ENCODE peak calls at places on chromosomes 4 and X, in eight cellular contexts. E is skeletal muscle cell; W is CD8-positive, alpha-beta memory T cell; C is stimulated activated CD4-positive, alpha-beta T cell treated with anti-CD3 and anti-CD28 coated beads, Interleukin-4, amount 100 ng/mL, for 4 hours; X is T-helper 2 cell; U is iris pigment epithelial cell; D is HEK293T; P is HuH-7. Z is an unnamed sample.
A peak's percentile ranks its signal among the peaks of the same experiment; 100 is the strongest.

GRCh38 chr4:5635826-5636196 is 72.5 kb downstream of the EVC2 start:
- DNase-seq in U (peak; percentile 89), X (peak; percentile 23), P (no peak), W (no peak), C (no peak), D (no peak), E (no peak), Z (no peak)

GRCh38 chr4:125115941-125116340 is 198.8 kb upstream of the FAT4 start:
- DNase-seq in U (peak; percentile 90), P (no peak), C (no peak), D (no peak), W (no peak), X (no peak), E (no peak), Z (no peak)

GRCh38 chrX:15607067-15607466 is 6.3 kb upstream of the ACE2 start:
- DNase-seq in D (no peak), X (no peak), C (no peak), U (no peak), E (no peak), W (no peak), P (no peak), Z (no peak)

GRCh38 chr4:119025440-119025839 is 110.2 kb upstream of the MYOZ2 start:
- DNase-seq in E (no peak), W (no peak), P (no peak), D (no peak), U (peak; percentile 82), X (no peak), C (no peak), Z (peak; percentile 82)

GRCh38 chr4:76585897-76586360 is 150.9 kb downstream of the SHROOM3 start:
- DNase-seq in P (no peak), W (peak; percentile 1), X (peak; percentile 16), C (peak; percentile 1), D (peak; percentile 65), U (peak; percentile 68), E (no peak), Z (peak; percentile 95)

GRCh38 chr4:61507091-61507490 is 307.0 kb downstream of the ADGRL3 start:
- DNase-seq in C (no peak), W (no peak), X (no peak), U (no peak), P (no peak), E (no peak), D (no peak), Z (no peak)

GRCh38 chr4:5474756-5475155 is 233.6 kb downstream of the EVC2 start:
- DNase-seq in D (no peak), U (peak; percentile 95), C (no peak), E (no peak), W (no peak), P (no peak), X (no peak), Z (no peak)

GRCh38 chr4:110619001-110619350 is 3.9 kb downstream of the PITX2 start:
- DNase-seq in W (no peak), E (no peak), C (no peak), U (no peak), P (no peak), D (no peak), X (no peak), Z (no peak)

GRCh38 chr4:62913065-62913464 is 1496.2 kb downstream of the TECRL start:
- DNase-seq in E (no peak), X (no peak), P (no peak), U (no peak), W (no peak), D (no peak), C (no peak), Z (no peak)

GRCh38 chr4:71230258-71230594 is 108.6 kb upstream of the SLC4A4 start:
- DNase-seq in W (no peak), U (no peak), P (no peak), E (no peak), D (no peak), X (no peak), C (no peak), Z (no peak)

GRCh38 chrX:140318306-140318705 is 186.6 kb downstream of the SOX3 start:
- DNase-seq in P (no peak), E (no peak), U (peak; percentile 6), X (no peak), D (no peak), C (no peak), W (no peak), Z (no peak)

GRCh38 chrX:136480383-136480782 is 7.4 kb upstream of the BRS3 start:
- DNase-seq in E (no peak), X (no peak), C (no peak), U (no peak), D (peak; percentile 28), P (no peak), W (no peak), Z (no peak)

GRCh38 chrX:44971674-44972073 is 98.7 kb downstream of the KDM6A start:
- DNase-seq in U (no peak), P (peak; percentile 0), D (no peak), C (no peak), X (no peak), W (no peak), E (no peak), Z (no peak)

GRCh38 chr4:28277931-28278330 is 1417.3 kb downstream of the STIM2 start:
- DNase-seq in X (no peak), P (no peak), U (peak; percentile 36), C (no peak), E (no peak), D (no peak), W (no peak), Z (no peak)

GRCh38 chr4:73194064-73194463 is 64.5 kb downstream of the ANKRD17 start:
- DNase-seq in E (no peak), W (no peak), D (no peak), U (no peak), P (no peak), X (no peak), C (no peak), Z (no peak)

GRCh38 chr4:184310171-184310567 is 92.5 kb upstream of the ENPP6 start:
- DNase-seq in X (peak; percentile 90), D (no peak), E (no peak), P (no peak), W (no peak), U (no peak), C (peak; percentile 20), Z (no peak)

GRCh38 chr4:117085185-117085701 is at the start of gene TRAM1L1:
- DNase-seq in E (peak; percentile 23), D (peak; percentile 84), C (no peak), U (peak; percentile 61), P (peak; percentile 62), X (peak; percentile 55), W (no peak), Z (peak; percentile 78)

GRCh38 chr4:68110441-68110840 is 19.2 kb downstream of the TMPRSS11F start:
- DNase-seq in C (no peak), X (no peak), D (no peak), P (no peak), U (no peak), E (no peak), W (no peak), Z (no peak)

GRCh38 chrX:119726900-119727555 is 31.4 kb upstream of the SOWAHD start:
- DNase-seq in P (no peak), E (no peak), C (no peak), D (no peak), W (peak; percentile 51), U (peak; percentile 20), X (peak; percentile 85), Z (no peak)

GRCh38 chr4:147976341-147976928 is 244.5 kb downstream of the ARHGAP10 start:
- DNase-seq in E (no peak), D (no peak), C (no peak), W (no peak), X (no peak), U (no peak), P (no peak), Z (no peak)

GRCh38 chrX:19650996-19651395 is 135.7 kb upstream of the MAP3K15 start:
- DNase-seq in P (no peak), C (no peak), U (no peak), W (no peak), D (no peak), E (no peak), X (no peak), Z (no peak)

GRCh38 chrX:67622053-67622452 is 78.2 kb downstream of the AR start:
- DNase-seq in W (no peak), P (no peak), D (no peak), C (no peak), U (no peak), X (no peak), E (no peak), Z (no peak)

GRCh38 chr4:103046416-103047290 is 27.1 kb upstream of the SLC9B1 start:
- DNase-seq in P (peak; percentile 23), D (peak; percentile 61), W (peak; percentile 50), C (peak; percentile 1), U (peak; percentile 53), E (no peak), X (peak; percentile 65), Z (peak; percentile 11)

GRCh38 chr4:181613210-181613609 is 630.0 kb upstream of the TENM3 start:
- DNase-seq in E (peak; percentile 43), U (no peak), P (no peak), C (no peak), W (no peak), X (no peak), D (no peak), Z (no peak)

GRCh38 chrX:13266641-13267420 is 53.0 kb downstream of the ATXN3L start:
- DNase-seq in E (no peak), X (no peak), U (peak; percentile 52), P (no peak), C (no peak), D (no peak), W (no peak), Z (no peak)

GRCh38 chr4:6732441-6733357 is 16.7 kb downstream of the BLOC1S4 start:
- DNase-seq in W (no peak), U (peak; percentile 95), D (no peak), P (no peak), E (peak; percentile 83), X (no peak), C (no peak), Z (peak; percentile 79)